ENCODE peak calls at places on chromosomes 12 and 14, in four cellular contexts. R, D, O and G are unnamed samples. For H3K9me3, the result is how much of the 10 kb centered on the place peaks cover.

GRCh38 chr14:75720828-75721227 is 59.8 kb downstream of the TTLL5 start:
- DNase-seq in R (peak), D (no peak), O (peak), G (no peak)

GRCh38 chr12:14190694-14191093 is 174.8 kb upstream of the ATF7IP start:
- DNase-seq in R (peak), D (no peak), O (no peak), G (no peak)

GRCh38 chr14:64438181-64438839 is 27.0 kb upstream of the AKAP5 start:
- DNase-seq in R (peak), D (no peak), O (no peak), G (no peak)

GRCh38 chr12:19550626-19551025 is 111.3 kb downstream of the AEBP2 start:
- DNase-seq in R (no peak), D (no peak), O (no peak), G (no peak)

GRCh38 chr12:46952880-46953517 is 126.4 kb upstream of the PCED1B start:
- DNase-seq in R (no peak), D (no peak), O (no peak), G (no peak)

GRCh38 chr14:94559638-94560290 is 1.5 kb upstream of the SERPINA4 start:
- DNase-seq in R (no peak), D (no peak), O (no peak), G (peak)

GRCh38 chr14:50347521-50347920 is 35.4 kb downstream of the DMAC2L start:
- DNase-seq in R (peak), D (no peak), O (no peak), G (no peak)

GRCh38 chr14:67529947-67530935 is 2.8 kb upstream of the PLEKHH1 start:
- DNase-seq in R (no peak), D (no peak), O (no peak), G (no peak)

GRCh38 chr14:92945959-92946846 is 23.3 kb downstream of the CHGA start:
- DNase-seq in R (peak), D (no peak), O (peak), G (peak)

GRCh38 chr14:23071975-23072539 is 14.7 kb upstream of the CDH24 start:
- DNase-seq in R (no peak), D (no peak), O (no peak), G (peak)
- H3K4me3 ChIP-seq in R (no peak), D (no peak), O (peak), G (peak)

DNA sequence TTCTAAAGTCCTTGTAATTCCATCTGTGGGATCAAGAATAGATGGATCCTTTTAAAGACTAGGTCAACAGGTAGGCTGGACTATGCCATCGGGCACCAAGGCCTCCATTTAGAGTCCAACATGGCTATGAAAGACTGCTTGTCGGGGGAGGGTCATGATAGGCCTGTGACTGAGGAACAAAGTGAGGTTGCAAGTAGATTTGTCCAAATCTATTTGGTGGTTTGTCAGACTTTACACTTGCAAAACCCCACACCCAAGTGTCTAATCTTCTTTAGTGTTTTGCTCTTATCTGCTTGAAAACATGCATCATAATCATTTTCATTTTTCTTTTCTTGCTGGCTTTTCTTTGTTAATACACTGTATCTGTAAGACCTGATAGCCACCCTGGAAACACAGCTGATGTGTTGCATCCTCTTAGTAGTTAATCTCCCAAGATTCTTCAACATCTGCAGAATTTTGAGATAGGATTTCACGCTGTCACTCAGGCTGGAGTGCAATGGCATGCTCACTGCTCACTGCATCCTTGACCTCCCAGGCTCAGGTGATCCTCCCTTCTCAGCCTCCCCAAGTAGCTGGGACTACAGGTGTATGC is 50.3 kb downstream of the TDP1 start:
- DNase-seq in R (no peak), D (no peak), O (no peak), G (no peak)
- TF ChIP-seq CTCF in R (no peak), D (no peak), O (no peak), G (no peak)

GRCh38 chr14:55316528-55316927 is 45.3 kb downstream of the FBXO34 start:
- DNase-seq in R (no peak), D (no peak), O (no peak), G (no peak)
- H3K9me3 ChIP-seq in R (under half), D (under half), O (under half), G (under half)

GRCh38 chr14:65847065-65847847 is 434.7 kb downstream of the FUT8 start:
- DNase-seq in R (no peak), D (peak), O (no peak), G (no peak)
- H3K4me3 ChIP-seq in R (no peak), D (peak), O (no peak), G (no peak)

GRCh38 chr14:105255021-105255507 is 6.7 kb downstream of the BTBD6 start:
- DNase-seq in R (peak), D (no peak), O (peak), G (no peak)
- TF ChIP-seq CTCF in R (no peak), D (no peak), O (peak), G (no peak)

GRCh38 chr12:124470806-124471205 is 96.6 kb downstream of the NCOR2 start:
- DNase-seq in R (no peak), D (no peak), O (no peak), G (no peak)

GRCh38 chr12:124472690-124473279 is 94.6 kb downstream of the NCOR2 start:
- DNase-seq in R (no peak), D (no peak), O (no peak), G (no peak)

GRCh38 chr12:124470139-124470538 is 97.3 kb downstream of the NCOR2 start:
- DNase-seq in R (no peak), D (no peak), O (no peak), G (no peak)

GRCh38 chr12:124469193-124469888 is 98.1 kb downstream of the NCOR2 start:
- DNase-seq in R (no peak), D (no peak), O (no peak), G (no peak)

DNA sequence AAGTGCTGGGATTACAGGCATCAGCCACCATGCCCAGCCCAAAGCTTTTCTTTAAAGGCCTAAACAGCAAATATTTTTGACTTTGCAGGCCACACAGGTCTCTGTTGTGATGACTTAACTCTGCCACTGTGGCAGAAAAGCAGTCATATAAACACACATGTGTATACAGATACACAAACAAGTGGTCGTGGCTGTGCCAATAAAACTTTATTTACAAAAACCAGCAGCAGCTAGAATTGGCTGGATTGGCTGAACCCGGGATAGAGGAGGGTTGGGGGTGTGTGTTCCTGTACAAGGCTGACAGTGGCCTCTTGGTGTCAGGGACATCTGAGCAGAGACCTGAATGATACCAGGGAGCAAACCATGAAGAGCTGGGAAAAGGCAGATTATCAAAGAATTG is 95.6 kb downstream of the NCOR2 start:
- DNase-seq in R (no peak), D (no peak), O (no peak), G (no peak)
- H3K9me3 ChIP-seq in R (under half), D (under half), O (under half), G (under half)

GRCh38 chr14:99891266-99891665 is 98.1 kb downstream of the EML1 start:
- DNase-seq in R (no peak), D (no peak), O (no peak), G (no peak)

GRCh38 chr14:99889268-99889667 is 96.1 kb downstream of the EML1 start:
- DNase-seq in R (no peak), D (no peak), O (no peak), G (no peak)

GRCh38 chr14:99891900-99892299 is 98.7 kb downstream of the EML1 start:
- DNase-seq in R (peak), D (no peak), O (no peak), G (no peak)

GRCh38 chr14:99896371-99896770 is 103.2 kb downstream of the EML1 start:
- DNase-seq in R (no peak), D (no peak), O (no peak), G (no peak)

GRCh38 chr14:99892406-99892805 is 99.2 kb downstream of the EML1 start:
- DNase-seq in R (peak), D (no peak), O (no peak), G (no peak)
- H3K4me3 ChIP-seq in R (no peak), D (no peak), O (no peak), G (no peak)

GRCh38 chr14:34688470-34689206 is 25.8 kb downstream of the CFL2 start:
- DNase-seq in R (no peak), D (no peak), O (no peak), G (no peak)

GRCh38 chr14:34680806-34681479 is 33.5 kb downstream of the CFL2 start:
- DNase-seq in R (no peak), D (no peak), O (no peak), G (no peak)

GRCh38 chr14:34685819-34686428 is 28.5 kb downstream of the CFL2 start:
- DNase-seq in R (no peak), D (no peak), O (no peak), G (no peak)

GRCh38 chr14:34682787-34683321 is 31.5 kb downstream of the CFL2 start:
- DNase-seq in R (peak), D (no peak), O (no peak), G (no peak)

DNA sequence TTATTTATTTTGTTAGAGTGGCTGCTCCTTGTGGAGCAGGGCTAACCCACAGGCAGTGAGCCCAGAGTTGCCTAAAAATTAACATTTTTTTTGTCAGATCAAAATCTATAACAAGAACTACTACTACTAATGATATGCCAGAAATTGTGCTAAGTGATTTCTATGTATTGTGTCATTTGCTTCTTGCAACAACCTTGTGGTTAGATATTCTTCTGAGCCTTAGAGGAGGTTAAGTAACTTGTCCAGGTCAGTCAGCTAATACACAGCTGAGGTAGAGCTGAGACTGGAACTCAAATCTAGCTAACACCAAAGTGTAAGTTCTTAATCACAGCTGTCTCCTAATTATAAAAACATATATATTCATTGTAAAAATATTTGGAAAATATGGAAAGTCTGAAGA is 29.8 kb downstream of the CFL2 start:
- DNase-seq in R (peak), D (no peak), O (no peak), G (no peak)
- TF ChIP-seq CTCF in R (no peak), D (no peak), O (no peak), G (no peak)

DNA sequence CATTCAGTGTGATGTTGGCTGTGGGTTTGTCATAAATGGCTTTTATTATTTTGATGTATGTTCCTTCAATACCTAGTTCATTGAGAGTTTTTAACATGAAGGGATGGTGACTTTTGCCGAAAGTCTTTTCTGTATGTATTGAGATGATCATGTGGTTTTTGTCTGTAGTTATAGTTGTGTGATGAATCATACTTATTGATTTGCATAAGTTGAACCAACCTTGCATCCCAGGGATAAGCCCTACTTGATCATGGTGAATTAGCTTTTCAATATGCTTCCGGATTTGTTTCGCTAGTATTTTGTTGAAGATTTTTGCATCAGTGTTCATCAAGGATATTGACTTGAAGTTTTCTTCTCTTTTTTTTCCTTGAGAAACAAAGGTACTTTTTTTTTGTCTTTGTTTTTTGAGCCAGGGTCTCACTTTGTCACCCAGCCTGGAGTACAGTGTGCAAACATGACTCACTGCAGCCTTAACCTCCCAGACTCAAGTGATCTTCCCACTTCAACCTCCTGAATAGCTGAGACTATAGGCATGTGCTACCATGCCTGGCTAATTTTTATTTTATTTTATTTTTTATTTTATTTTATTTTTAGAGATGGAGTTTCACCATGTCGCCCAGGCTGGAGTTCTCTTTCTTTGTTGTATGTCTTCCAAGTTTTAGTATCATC is 121.3 kb downstream of the FUT8 start:
- DNase-seq in R (no peak), D (no peak), O (no peak), G (no peak)
- H3K9me3 ChIP-seq in R (under half), D (under half), O (under half), G (under half)

GRCh38 chr12:72209096-72209495 is 63.1 kb upstream of the TRHDE start:
- DNase-seq in R (no peak), D (no peak), O (no peak), G (no peak)

GRCh38 chr12:72219937-72220336 is 52.2 kb upstream of the TRHDE start:
- DNase-seq in R (no peak), D (no peak), O (no peak), G (no peak)

DNA sequence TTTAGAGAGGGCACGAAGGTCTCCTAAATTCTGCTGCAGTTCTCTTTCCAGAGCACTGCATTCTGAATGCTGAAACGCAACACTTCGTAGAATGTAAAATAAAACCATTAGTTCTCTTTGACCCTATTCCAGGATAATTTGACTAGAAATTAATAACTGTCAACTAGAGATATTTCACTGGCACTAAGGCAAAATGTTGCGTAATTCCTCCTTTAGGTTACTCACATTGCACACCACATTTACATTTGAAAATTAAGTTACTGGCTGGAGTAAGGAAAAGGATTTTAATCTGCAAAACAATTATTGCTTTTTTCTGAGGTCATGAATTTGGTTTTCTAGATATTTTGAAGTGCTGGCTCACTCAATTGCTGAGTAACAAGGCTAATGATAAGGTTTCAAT is 58.0 kb upstream of the TRHDE start:
- DNase-seq in R (peak), D (no peak), O (no peak), G (no peak)
- H3K4me3 ChIP-seq in R (no peak), D (no peak), O (no peak), G (no peak)